ENCODE peak calls at places on chromosomes 4 and X, in four cellular contexts. R, U, F and D are unnamed samples.

GRCh38 chrX:1244164-1245076 is 24.2 kb upstream of the CSF2RA start:
- DNase-seq in R (no peak), U (peak), F (no peak), D (peak)

GRCh38 chr4:75895744-75896314 is 6.4 kb downstream of the PPEF2 start:
- DNase-seq in R (peak), U (peak), F (peak), D (peak)

GRCh38 chr4:40722576-40723161 is 27.1 kb upstream of the NSUN7 start:
- DNase-seq in R (no peak), U (no peak), F (no peak), D (no peak)

GRCh38 chr4:11428701-11429571 is at the start of gene HS3ST1:
- DNase-seq in R (peak), U (peak), F (peak), D (peak)

GRCh38 chrX:41265615-41266014 is 68.3 kb upstream of the DDX3X start:
- DNase-seq in R (no peak), U (no peak), F (peak), D (no peak)

GRCh38 chr4:9944431-9945425 is 76.6 kb downstream of the SLC2A9 start:
- DNase-seq in R (no peak), U (no peak), F (no peak), D (no peak)

GRCh38 chr4:8653326-8654000 is 60.9 kb downstream of the CPZ start:
- DNase-seq in R (no peak), U (peak), F (no peak), D (peak)

GRCh38 chrX:133776072-133776471 is 209.3 kb downstream of the GPC3 start:
- DNase-seq in R (peak), U (peak), F (no peak), D (peak)

GRCh38 chr4:100985576-100985975 is 361.8 kb downstream of the PPP3CA start:
- DNase-seq in R (no peak), U (no peak), F (no peak), D (no peak)

GRCh38 chr4:152970102-152970820 is 34.1 kb downstream of the FHDC1 start:
- DNase-seq in R (peak), U (no peak), F (peak), D (no peak)

GRCh38 chr4:174437324-174437723 is 85.0 kb downstream of the HPGD start:
- DNase-seq in R (peak), U (no peak), F (peak), D (no peak)

GRCh38 chrX:38649227-38649626 is 87.9 kb downstream of the TSPAN7 start:
- DNase-seq in R (no peak), U (no peak), F (no peak), D (no peak)

GRCh38 chr4:91111556-91111955 is 984.4 kb downstream of the CCSER1 start:
- DNase-seq in R (no peak), U (no peak), F (no peak), D (no peak)

GRCh38 chr4:98546910-98547544 is 111.4 kb downstream of the TSPAN5 start:
- DNase-seq in R (peak), U (no peak), F (peak), D (no peak)

GRCh38 chr4:95637047-95637600 is 88.4 kb upstream of the UNC5C start:
- DNase-seq in R (peak), U (peak), F (peak), D (no peak)

GRCh38 chr4:110211007-110211769 is 12.8 kb upstream of the ELOVL6 start:
- DNase-seq in R (peak), U (no peak), F (peak), D (no peak)

GRCh38 chr4:7236847-7237246 is 44.5 kb downstream of the SORCS2 start:
- DNase-seq in R (peak), U (no peak), F (no peak), D (no peak)

GRCh38 chrX:45756562-45756961 is 555.9 kb upstream of the DIPK2B start:
- DNase-seq in R (no peak), U (no peak), F (peak), D (no peak)

GRCh38 chr4:32025840-32026459 is 1305.8 kb downstream of the PCDH7 start:
- DNase-seq in R (peak), U (no peak), F (peak), D (peak)

GRCh38 chrX:153307546-153308175 is 13.9 kb downstream of the PNMA6F start:
- DNase-seq in R (peak), U (no peak), F (no peak), D (no peak)

GRCh38 chr4:112145820-112146813 is 863 bp downstream of the FAM241A start:
- DNase-seq in R (peak), U (peak), F (peak), D (peak)

GRCh38 chr4:186727977-186728519 is 4.4 kb upstream of the FAT1 start:
- DNase-seq in R (peak), U (peak), F (peak), D (peak)

GRCh38 chr4:140097572-140097971 is 56.4 kb downstream of the MAML3 start:
- DNase-seq in R (no peak), U (no peak), F (no peak), D (no peak)